ENCODE peak calls at places on chromosome 3, in six cellular contexts. A, D, C, Z, P and X are unnamed samples.

GRCh38 chr3:126134219-126134975 is 46.0 kb downstream of the ALDH1L1 start:
- DNase-seq in A (peak; percentile 72), D (peak; percentile 83), C (peak; percentile 8), Z (peak; percentile 72), P (peak; percentile 61), X (peak; percentile 85)

GRCh38 chr3:53589806-53590205 is 95.4 kb downstream of the CACNA1D start:
- DNase-seq in A (no peak), D (no peak), C (no peak), Z (no peak), P (no peak), X (no peak)

GRCh38 chr3:129937717-129938116 is 36.8 kb upstream of the TRH start:
- DNase-seq in A (no peak), D (no peak), C (no peak), Z (no peak), P (no peak), X (no peak)

GRCh38 chr3:141414141-141414689 is 45.9 kb downstream of the ZBTB38 start:
- DNase-seq in A (no peak), D (no peak), C (no peak), Z (no peak), P (no peak), X (no peak)

GRCh38 chr3:61686228-61686648 is 124.9 kb downstream of the PTPRG start:
- DNase-seq in A (no peak), D (no peak), C (no peak), Z (no peak), P (no peak), X (no peak)

GRCh38 chr3:10848261-10848660 is 32.2 kb downstream of the SLC6A11 start:
- DNase-seq in A (no peak), D (no peak), C (no peak), Z (no peak), P (no peak), X (no peak)

GRCh38 chr3:111712294-111713180 is 117.4 kb upstream of the ZBED2 start:
- DNase-seq in A (no peak), D (peak; percentile 25), C (no peak), Z (no peak), P (no peak), X (peak; percentile 48)

GRCh38 chr3:190306513-190307163 is 15.6 kb downstream of the CLDN1 start:
- DNase-seq in A (no peak), D (no peak), C (no peak), Z (no peak), P (peak; percentile 81), X (no peak)

GRCh38 chr3:37540786-37541185 is 320.9 kb upstream of the CTDSPL start:
- DNase-seq in A (no peak), D (no peak), C (no peak), Z (no peak), P (no peak), X (no peak)

GRCh38 chr3:134917631-134918030 is 122.6 kb downstream of the EPHB1 start:
- DNase-seq in A (no peak), D (no peak), C (no peak), Z (no peak), P (no peak), X (no peak)

GRCh38 chr3:38551026-38551832 is 55.1 kb downstream of the EXOG start:
- DNase-seq in A (no peak), D (no peak), C (no peak), Z (no peak), P (no peak), X (peak; percentile 19)

GRCh38 chr3:53703630-53704362 is 142.4 kb downstream of the CHDH start:
- DNase-seq in A (no peak), D (no peak), C (no peak), Z (no peak), P (no peak), X (peak; percentile 36)

GRCh38 chr3:13783556-13783955 is 96.3 kb downstream of the WNT7A start:
- DNase-seq in A (no peak), D (no peak), C (no peak), Z (no peak), P (no peak), X (no peak)

GRCh38 chr3:136266468-136266867 is 16.3 kb downstream of the PCCB start:
- DNase-seq in A (no peak), D (no peak), C (peak; percentile 11), Z (peak; percentile 39), P (peak; percentile 22), X (no peak)

GRCh38 chr3:46878796-46879436 is 1.4 kb downstream of the PTH1R start:
- DNase-seq in A (peak; percentile 47), D (no peak), C (no peak), Z (peak; percentile 70), P (no peak), X (peak; percentile 74)

GRCh38 chr3:163315786-163316185 is 1762.5 kb downstream of the SI start:
- DNase-seq in A (no peak), D (no peak), C (no peak), Z (no peak), P (no peak), X (no peak)

GRCh38 chr3:104886220-104886995 is 480.3 kb upstream of the ALCAM start:
- DNase-seq in A (no peak), D (no peak), C (no peak), Z (no peak), P (peak; percentile 29), X (no peak)

GRCh38 chr3:8529197-8529637 is 27.6 kb downstream of the LMCD1 start:
- DNase-seq in A (no peak), D (no peak), C (peak; percentile 20), Z (peak; percentile 24), P (peak; percentile 84), X (no peak)

GRCh38 chr3:32840086-32840841 is 22.5 kb downstream of the TRIM71 start:
- DNase-seq in A (peak; percentile 74), D (no peak), C (no peak), Z (no peak), P (no peak), X (peak; percentile 76)

GRCh38 chr3:142447308-142447851 is 457 bp downstream of the XRN1 start:
- DNase-seq in A (no peak), D (peak; percentile 43), C (no peak), Z (peak; percentile 37), P (peak; percentile 51), X (no peak)